ENCODE peak calls at places on chromosome 16, in ten cellular contexts. N, D, C, P, X, I, Y, W, K and R are unnamed samples.

GRCh38 chr16:69057400-69058378 is 47.8 kb upstream of the HAS3 start:
- DNase-seq in N (no peak), D (no peak), C (no peak), P (peak), X (peak), I (no peak), Y (no peak), W (peak), K (peak), R (no peak)

GRCh38 chr16:77647726-77648125 is 74.6 kb upstream of the NUDT7 start:
- DNase-seq in N (no peak), D (no peak), C (no peak), P (no peak), X (no peak), I (no peak), Y (no peak), W (no peak), K (no peak), R (no peak)

GRCh38 chr16:30095166-30096078 is 591 bp downstream of the YPEL3 start:
- DNase-seq in N (peak), D (peak), C (no peak), P (no peak), X (no peak), I (no peak), Y (no peak), W (no peak), K (no peak), R (no peak)

GRCh38 chr16:10589106-10589505 is 8.7 kb upstream of the EMP2 start:
- DNase-seq in N (no peak), D (no peak), C (no peak), P (no peak), X (no peak), I (no peak), Y (no peak), W (no peak), K (no peak), R (no peak)

GRCh38 chr16:48164907-48165715 is 9.3 kb upstream of the ABCC12 start:
- DNase-seq in N (peak), D (peak), C (peak), P (peak), X (peak), I (peak), Y (peak), W (peak), K (peak), R (peak)

GRCh38 chr16:72875291-72876036 is 172.5 kb downstream of the ZFHX3 start:
- DNase-seq in N (no peak), D (no peak), C (peak), P (no peak), X (no peak), I (no peak), Y (no peak), W (no peak), K (no peak), R (peak)

GRCh38 chr16:20166531-20167235 is 93.0 kb upstream of the GPR139 start:
- DNase-seq in N (peak), D (no peak), C (no peak), P (no peak), X (no peak), I (no peak), Y (no peak), W (no peak), K (peak), R (no peak)

GRCh38 chr16:72877374-72878028 is 170.4 kb downstream of the ZFHX3 start:
- DNase-seq in N (no peak), D (no peak), C (no peak), P (no peak), X (no peak), I (no peak), Y (no peak), W (peak), K (peak), R (no peak)

GRCh38 chr16:69481901-69482341 is 57.5 kb downstream of the CYB5B start:
- DNase-seq in N (peak), D (no peak), C (peak), P (peak), X (no peak), I (peak), Y (peak), W (no peak), K (peak), R (peak)

GRCh38 chr16:31916056-31916488 is 42.5 kb downstream of the ZNF267 start:
- DNase-seq in N (no peak), D (no peak), C (no peak), P (no peak), X (no peak), I (no peak), Y (no peak), W (no peak), K (no peak), R (no peak)

GRCh38 chr16:4135537-4135936 is 19.3 kb upstream of the ADCY9 start:
- DNase-seq in N (no peak), D (no peak), C (no peak), P (no peak), X (no peak), I (no peak), Y (no peak), W (no peak), K (no peak), R (no peak)

GRCh38 chr16:88967800-88968588 is 9.0 kb downstream of the CBFA2T3 start:
- DNase-seq in N (no peak), D (peak), C (no peak), P (no peak), X (no peak), I (no peak), Y (no peak), W (no peak), K (no peak), R (no peak)

GRCh38 chr16:81923296-81923695 is 88.0 kb downstream of the SDR42E1 start:
- DNase-seq in N (no peak), D (no peak), C (no peak), P (no peak), X (no peak), I (no peak), Y (no peak), W (no peak), K (no peak), R (no peak)

GRCh38 chr16:14961405-14962186 is 13.2 kb upstream of the PDXDC1 start:
- DNase-seq in N (no peak), D (no peak), C (no peak), P (no peak), X (no peak), I (no peak), Y (no peak), W (no peak), K (no peak), R (no peak)

GRCh38 chr16:30979170-30980067 is 5.6 kb upstream of the HSD3B7 start:
- DNase-seq in N (peak), D (no peak), C (no peak), P (no peak), X (no peak), I (no peak), Y (no peak), W (no peak), K (no peak), R (no peak)

GRCh38 chr16:54538241-54538640 is 251.7 kb upstream of the IRX3 start:
- DNase-seq in N (no peak), D (no peak), C (no peak), P (no peak), X (peak), I (no peak), Y (no peak), W (no peak), K (no peak), R (no peak)

GRCh38 chr16:31842864-31843263 is 30.7 kb upstream of the ZNF267 start:
- DNase-seq in N (peak), D (no peak), C (no peak), P (no peak), X (no peak), I (no peak), Y (no peak), W (no peak), K (no peak), R (no peak)

GRCh38 chr16:84976644-84977400 is 34.5 kb downstream of the ZDHHC7 start:
- DNase-seq in N (no peak), D (no peak), C (no peak), P (no peak), X (no peak), I (no peak), Y (no peak), W (no peak), K (no peak), R (no peak)

GRCh38 chr16:75241412-75241811 is 10.0 kb downstream of the BCAR1 start:
- DNase-seq in N (no peak), D (no peak), C (no peak), P (no peak), X (no peak), I (no peak), Y (no peak), W (no peak), K (no peak), R (no peak)

GRCh38 chr16:48143816-48144215 is 12.0 kb downstream of the ABCC12 start:
- DNase-seq in N (no peak), D (no peak), C (no peak), P (no peak), X (no peak), I (no peak), Y (no peak), W (no peak), K (no peak), R (no peak)

GRCh38 chr16:10992797-10993196 is 48.4 kb downstream of the CLEC16A start:
- DNase-seq in N (peak), D (peak), C (no peak), P (no peak), X (no peak), I (no peak), Y (no peak), W (peak), K (peak), R (no peak)